ENCODE peak calls at places on chromosomes 2 and 18, in ten cellular contexts. T is MM.1S; N is fibroblast of lung; Q is A549; V is heart right ventricle; C is neural progenitor cell; J is CD4-positive, alpha-beta T cell; I is left ventricle myocardium inferior; S is dorsolateral prefrontal cortex; H is PC-9. B is an unnamed sample.

GRCh38 chr18:36809590-36810381 is 19.0 kb downstream of the TPGS2 start:
- DNase-seq in J (peak; percentile 23), S (peak; percentile 29), C (peak; percentile 84), T (peak; percentile 78), H (no peak), V (no peak), Q (peak; percentile 59), I (no peak), N (peak; percentile 65), B (peak; percentile 48)

GRCh38 chr2:36389081-36389480 is 33.5 kb downstream of the CRIM1 start:
- DNase-seq in S (no peak), Q (peak; percentile 55), H (no peak), N (peak; percentile 64), C (no peak), V (no peak), T (no peak), J (no peak), I (no peak), B (no peak)

GRCh38 chr2:151808258-151809072 is 19.8 kb downstream of the ARL5A start:
- DNase-seq in Q (peak; percentile 27), J (no peak), C (peak; percentile 14), T (peak; percentile 52), H (no peak), S (no peak), I (no peak), N (no peak), V (no peak), B (no peak)

GRCh38 chr2:158904620-158905177 is 63.7 kb upstream of the TANC1 start:
- DNase-seq in C (no peak), J (no peak), V (no peak), T (no peak), I (no peak), H (no peak), Q (no peak), S (no peak), N (no peak), B (no peak)

GRCh38 chr2:55309441-55309840 is 40.4 kb upstream of the MTIF2 start:
- DNase-seq in C (no peak), S (no peak), J (no peak), Q (no peak), I (no peak), H (no peak), N (peak; percentile 72), V (no peak), T (no peak), B (no peak)

GRCh38 chr2:28347193-28347592 is 45.5 kb upstream of the FOSL2 start:
- DNase-seq in H (no peak), J (no peak), V (no peak), Q (no peak), T (no peak), S (no peak), C (no peak), N (no peak), I (peak; percentile 5), B (no peak)

GRCh38 chr2:44546469-44547127 is 184.9 kb downstream of the CAMKMT start:
- DNase-seq in H (no peak), N (no peak), T (no peak), J (no peak), V (no peak), S (no peak), Q (no peak), C (no peak), I (no peak), B (no peak)

GRCh38 chr2:218991674-218992168 is 1.5 kb downstream of the CRYBA2 start:
- DNase-seq in N (peak; percentile 32), J (no peak), S (no peak), Q (no peak), T (no peak), I (no peak), C (peak; percentile 67), H (no peak), V (no peak), B (no peak)

GRCh38 chr2:3142961-3143571 is 234.6 kb downstream of the EIPR1 start:
- DNase-seq in C (no peak), T (no peak), J (no peak), Q (no peak), V (no peak), H (no peak), N (no peak), I (no peak), S (no peak), B (no peak)

GRCh38 chr2:61937881-61938280 is 32.4 kb downstream of the COMMD1 start:
- DNase-seq in I (no peak), J (no peak), T (no peak), N (no peak), V (no peak), C (no peak), Q (no peak), H (no peak), S (no peak), B (no peak)
- H3K27ac ChIP-seq in I (peak overlapping the region; percentile 60), J (no peak overlapping the region), T (no peak overlapping the region), N (no peak overlapping the region), V (peak overlapping the region; percentile 45), C (no peak overlapping the region), Q (no peak overlapping the region), H (no peak overlapping the region), S (no peak overlapping the region), B (no peak overlapping the region)

GRCh38 chr18:25066536-25066935 is 285.4 kb downstream of the ZNF521 start:
- DNase-seq in S (no peak), I (no peak), T (no peak), N (peak; percentile 59), C (no peak), Q (no peak), V (no peak), J (no peak), H (no peak), B (no peak)

GRCh38 chr18:25061345-25061744 is 290.6 kb downstream of the ZNF521 start:
- DNase-seq in J (no peak), S (no peak), Q (no peak), N (no peak), I (no peak), C (no peak), V (no peak), T (no peak), H (no peak), B (no peak)

GRCh38 chr18:25067291-25068050 is 284.5 kb downstream of the ZNF521 start:
- DNase-seq in Q (no peak), C (no peak), H (no peak), I (no peak), J (no peak), T (no peak), V (no peak), S (no peak), N (peak; percentile 35), B (no peak)

GRCh38 chr18:25058520-25058919 is 293.4 kb downstream of the ZNF521 start:
- DNase-seq in V (no peak), H (no peak), C (no peak), N (no peak), J (no peak), S (peak; percentile 70), Q (no peak), T (no peak), I (no peak), B (no peak)

DNA sequence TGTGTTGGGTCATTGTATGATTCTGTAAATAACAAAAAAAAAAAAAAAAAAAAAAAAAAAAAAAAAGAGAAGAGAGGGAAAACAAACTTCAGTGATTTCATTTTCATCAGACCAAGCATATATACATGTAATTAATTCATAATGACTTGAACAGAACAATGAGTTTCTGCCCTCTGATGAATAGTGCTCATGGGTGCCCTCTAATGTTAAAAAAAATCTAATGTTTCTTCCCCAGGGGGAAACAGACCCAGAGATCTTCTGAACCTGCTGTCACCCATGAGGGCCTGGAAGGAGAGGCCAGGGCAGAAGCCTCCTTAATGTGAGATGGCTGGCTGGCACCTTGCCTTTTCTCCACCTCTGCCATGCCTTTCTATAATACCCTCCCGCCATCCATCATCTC is 289.2 kb downstream of the ZNF521 start:
- DNase-seq in T (no peak), Q (no peak), S (no peak), I (no peak), N (no peak), H (no peak), J (no peak), V (no peak), C (no peak), B (no peak)
- TF ChIP-seq CTCF in T (peak; percentile 10), Q (no peak), S (no peak), I (no peak), N (no peak), H (no peak), J (no peak), V (no peak), C (peak; percentile 23), B (no peak)

DNA sequence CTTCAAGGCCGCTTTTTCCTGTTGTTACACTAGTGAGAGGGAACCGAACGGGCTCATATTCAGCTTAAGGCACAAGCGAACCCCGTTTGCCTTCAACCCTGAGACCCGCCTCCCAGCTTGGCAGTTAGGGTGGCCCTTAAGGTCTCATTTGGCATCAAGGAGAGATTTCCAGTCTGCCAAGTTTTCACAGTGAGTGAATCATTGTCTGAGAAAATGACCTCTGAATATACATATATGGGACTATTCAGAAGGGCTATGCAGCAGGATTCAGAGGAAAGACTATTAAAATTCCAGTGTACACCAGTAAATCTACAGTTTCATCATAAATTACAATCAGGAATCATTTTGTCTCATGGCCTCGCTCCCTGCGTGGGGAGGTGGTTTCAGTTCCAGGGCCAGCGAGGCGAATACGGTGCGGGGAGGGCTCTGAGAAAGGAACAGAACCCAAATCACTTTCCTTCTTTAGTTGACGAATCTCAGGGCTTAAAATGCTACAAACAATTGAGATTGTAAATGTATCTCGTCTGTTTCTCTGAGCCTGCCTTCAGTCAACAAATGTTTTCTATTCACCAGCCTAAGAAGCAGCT is 231.4 kb downstream of the FAM210A start:
- DNase-seq in I (no peak), J (no peak), T (no peak), V (no peak), S (no peak), H (no peak), C (no peak), N (peak; percentile 73), Q (no peak), B (no peak)
- H3K27ac ChIP-seq in I (no peak overlapping the region), J (no peak overlapping the region), T (no peak overlapping the region), V (no peak overlapping the region), S (no peak overlapping the region), H (no peak overlapping the region), C (no peak overlapping the region), N (no peak overlapping the region), Q (no peak overlapping the region), B (no peak overlapping the region)

GRCh38 chr2:238108423-238109201 is 8.5 kb downstream of the ESPNL start:
- DNase-seq in J (no peak), Q (no peak), S (no peak), C (peak; percentile 71), N (no peak), T (peak; percentile 72), I (no peak), V (no peak), H (no peak), B (peak; percentile 90)

GRCh38 chr2:238105506-238106338 is 5.6 kb downstream of the ESPNL start:
- DNase-seq in H (no peak), S (no peak), I (no peak), C (no peak), N (no peak), Q (no peak), T (no peak), V (no peak), J (no peak), B (no peak)

GRCh38 chr2:238107525-238108422 is 7.6 kb downstream of the ESPNL start:
- DNase-seq in T (no peak), Q (no peak), V (no peak), I (no peak), H (peak; percentile 42), S (no peak), N (no peak), C (no peak), J (no peak), B (no peak)

GRCh38 chr2:238106339-238106697 is 6.2 kb downstream of the ESPNL start:
- DNase-seq in H (no peak), T (no peak), I (no peak), N (no peak), V (no peak), J (no peak), S (no peak), Q (no peak), C (no peak), B (no peak)

GRCh38 chr2:238106698-238107524 is 6.8 kb downstream of the ESPNL start:
- DNase-seq in H (peak; percentile 69), J (no peak), S (no peak), T (no peak), I (no peak), N (no peak), Q (no peak), V (no peak), C (peak; percentile 67), B (no peak)
- TF ChIP-seq CTCF in H (peak; percentile 62), J (no peak), S (no peak), T (no peak), I (no peak), N (no peak), Q (peak; percentile 26), V (no peak), C (peak; percentile 53), B (peak; percentile 31)